ENCODE peak calls at places on chromosomes 4 and X, in five cellular contexts. D is cardiac muscle cell, K is stomach, C is SK-N-SH, A is tibial nerve. T is an unnamed sample.
A peak's percentile ranks its signal among the peaks of the same experiment; 100 is the strongest.

GRCh38 chr4:38136604-38137003 is 176.4 kb downstream of the PTTG2 start:
- DNase-seq in D (no peak), K (no peak), C (no peak), A (no peak), T (no peak)

GRCh38 chr4:13670456-13671150 is 43.1 kb upstream of the BOD1L1 start:
- DNase-seq in D (peak; percentile 63), K (no peak), C (no peak), A (no peak), T (no peak)

GRCh38 chrX:7446815-7447214 is 298.9 kb upstream of the PUDP start:
- DNase-seq in D (no peak), K (no peak), C (no peak), A (no peak), T (no peak)

GRCh38 chrX:74018253-74018652 is 285.7 kb upstream of the ZCCHC13 start:
- DNase-seq in D (no peak), K (no peak), C (no peak), A (no peak), T (no peak)

GRCh38 chrX:132853040-132853439 is 105.4 kb downstream of the HS6ST2 start:
- DNase-seq in D (peak; percentile 54), K (no peak), C (no peak), A (no peak), T (no peak)

GRCh38 chrX:52082578-52082977 is 13.6 kb upstream of the MAGED4B start:
- DNase-seq in D (peak; percentile 14), K (no peak), C (no peak), A (no peak), T (no peak)

GRCh38 chr4:153467154-153467896 is 1.2 kb downstream of the TMEM131L start:
- DNase-seq in D (no peak), K (peak; percentile 84), C (peak; percentile 54), A (no peak), T (no peak)

GRCh38 chrX:131217878-131218486 is 71.1 kb downstream of the IGSF1 start:
- DNase-seq in D (no peak), K (no peak), C (no peak), A (no peak), T (no peak)

GRCh38 chrX:129823115-129823514 is 20.6 kb downstream of the ZDHHC9 start:
- DNase-seq in D (peak; percentile 65), K (peak; percentile 33), C (peak; percentile 52), A (peak; percentile 24), T (no peak)

GRCh38 chrX:6002056-6002455 is 226.6 kb downstream of the NLGN4X start:
- DNase-seq in D (no peak), K (no peak), C (no peak), A (no peak), T (no peak)

GRCh38 chr4:168859888-168860694 is 150.0 kb downstream of the CBR4 start:
- DNase-seq in D (no peak), K (no peak), C (no peak), A (no peak), T (no peak)

GRCh38 chrX:48831136-48831908 is 4.1 kb downstream of the PCSK1N start:
- DNase-seq in D (no peak), K (no peak), C (peak; percentile 12), A (no peak), T (no peak)

DNA sequence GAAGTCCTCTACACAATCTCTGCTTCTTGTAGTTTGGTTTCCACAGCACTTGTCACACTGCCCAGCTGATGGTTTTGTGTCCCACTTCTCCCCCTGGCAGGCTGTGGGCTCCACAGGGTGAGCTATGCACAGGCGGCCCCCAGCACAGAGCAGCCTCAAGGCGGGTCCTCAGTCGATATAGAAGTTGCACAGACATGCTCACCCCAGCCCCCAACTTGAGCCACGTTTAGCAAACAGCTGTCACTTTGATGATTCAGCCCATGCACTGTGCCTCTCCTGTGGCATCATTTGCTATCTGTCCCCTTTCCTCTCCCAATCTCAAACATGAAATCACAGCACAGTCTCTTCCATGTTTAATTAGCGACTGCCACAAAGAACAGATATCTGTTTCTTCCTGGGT is 205.1 kb downstream of the EVC2 start:
- DNase-seq in D (no peak), K (no peak), C (no peak), A (no peak), T (no peak)
- H3K4me1 ChIP-seq in D (no peaks in the 10 kb centered on the region), K (no peaks in the 10 kb centered on the region), C (peaks cover 9% of the 10 kb centered on the region), A (no peaks in the 10 kb centered on the region), T (no peaks in the 10 kb centered on the region)

DNA sequence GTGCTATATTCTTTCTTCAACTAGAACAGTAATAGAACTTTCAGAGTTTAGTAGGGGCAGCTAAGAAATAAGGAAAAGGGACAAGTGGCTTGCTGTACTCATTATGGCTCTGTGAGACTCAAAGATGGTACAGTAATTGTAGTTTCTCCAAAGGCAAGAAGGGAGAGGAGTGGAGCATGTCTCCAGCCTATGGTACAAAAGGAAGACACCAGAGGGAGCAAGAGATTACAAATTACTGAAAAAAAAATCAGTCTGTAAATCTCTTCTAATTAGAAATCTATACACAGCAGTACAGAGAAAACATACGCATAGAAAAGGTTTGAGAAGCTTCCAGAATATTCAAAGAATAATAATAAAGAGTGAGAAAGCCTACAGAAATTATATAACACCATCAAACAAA is 61.4 kb downstream of the KLHL4 start:
- DNase-seq in D (peak; percentile 30), K (no peak), C (no peak), A (no peak), T (no peak)
- TF ChIP-seq CTCF in D (peak; percentile 29), K (no peak), C (peak; percentile 25), A (no peak), T (no peak)

DNA sequence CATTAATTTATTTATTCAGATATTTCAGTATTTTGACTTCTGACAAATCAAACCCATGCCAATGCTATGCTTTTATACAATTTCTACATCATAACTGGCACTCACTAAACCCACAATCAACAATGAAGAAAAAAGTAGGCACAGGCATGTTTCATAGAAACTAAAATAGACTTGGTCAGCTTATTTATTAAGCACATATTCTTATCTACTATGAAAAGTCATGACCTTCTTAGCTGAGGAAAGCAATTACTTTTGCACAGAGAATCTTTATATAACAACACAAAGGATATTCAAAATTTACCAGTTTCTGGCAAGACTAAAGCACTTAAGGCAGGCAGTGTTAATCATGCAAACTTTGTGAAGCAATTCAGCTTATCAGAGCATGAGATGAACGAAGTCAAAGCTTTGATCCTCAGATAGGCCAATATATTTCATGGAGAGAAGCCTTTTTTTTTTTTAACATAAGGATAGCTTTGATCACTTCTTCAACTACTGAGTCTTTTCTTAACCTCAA is 490.6 kb downstream of the INPP4B start:
- DNase-seq in D (no peak), K (no peak), C (no peak), A (no peak), T (no peak)
- H3K4me1 ChIP-seq in D (peaks cover 32% of the 10 kb centered on the region), K (peaks cover 56% of the 10 kb centered on the region), C (no peaks in the 10 kb centered on the region), A (peaks cover 43% of the 10 kb centered on the region), T (peaks cover 23% of the 10 kb centered on the region)

GRCh38 chr4:148426643-148427042 is 15.6 kb downstream of the NR3C2 start:
- DNase-seq in D (no peak), K (no peak), C (no peak), A (no peak), T (no peak)
- TF ChIP-seq CTCF in D (no peak), K (no peak), C (no peak), A (no peak), T (no peak)

GRCh38 chrX:68424719-68425118 is 8.6 kb downstream of the OPHN1 start:
- DNase-seq in D (no peak), K (no peak), C (no peak), A (no peak), T (no peak)

GRCh38 chrX:68429216-68429615 is 4.1 kb downstream of the OPHN1 start:
- DNase-seq in D (peak; percentile 19), K (no peak), C (no peak), A (no peak), T (no peak)

GRCh38 chrX:68431836-68432235 is 1.5 kb downstream of the OPHN1 start:
- DNase-seq in D (no peak), K (no peak), C (no peak), A (no peak), T (no peak)

GRCh38 chrX:68432648-68433047 is 647 bp downstream of the OPHN1 start:
- DNase-seq in D (no peak), K (no peak), C (peak; percentile 23), A (no peak), T (no peak)

GRCh38 chrX:68428431-68428830 is 4.9 kb downstream of the OPHN1 start:
- DNase-seq in D (peak; percentile 20), K (no peak), C (no peak), A (no peak), T (no peak)
- H3K4me1 ChIP-seq in D (no peaks in the 10 kb centered on the region), K (peaks cover 10% of the 10 kb centered on the region), C (peaks cover 3% of the 10 kb centered on the region), A (peaks cover 18% of the 10 kb centered on the region), T (no peaks in the 10 kb centered on the region)

GRCh38 chrX:11531226-11531625 is 134.5 kb downstream of the ARHGAP6 start:
- DNase-seq in D (peak; percentile 49), K (no peak), C (no peak), A (no peak), T (no peak)
- TF ChIP-seq CTCF in D (peak; percentile 35), K (no peak), C (peak; percentile 58), A (no peak), T (peak; percentile 37)

GRCh38 chr4:165668694-165669093 is 204.3 kb upstream of the TLL1 start:
- DNase-seq in D (peak; percentile 68), K (no peak), C (no peak), A (no peak), T (no peak)

GRCh38 chr4:165663411-165663810 is 209.6 kb upstream of the TLL1 start:
- DNase-seq in D (peak; percentile 66), K (no peak), C (no peak), A (no peak), T (no peak)

GRCh38 chr4:165662341-165662740 is 210.7 kb upstream of the TLL1 start:
- DNase-seq in D (peak; percentile 55), K (no peak), C (no peak), A (no peak), T (no peak)

GRCh38 chr4:165666836-165667235 is 206.2 kb upstream of the TLL1 start:
- DNase-seq in D (no peak), K (no peak), C (no peak), A (no peak), T (no peak)
- H3K4me1 ChIP-seq in D (no peaks in the 10 kb centered on the region), K (no peaks in the 10 kb centered on the region), C (no peaks in the 10 kb centered on the region), A (peaks cover 16% of the 10 kb centered on the region), T (no peaks in the 10 kb centered on the region)

GRCh38 chr4:109803924-109804571 is 2.2 kb upstream of the CFI start:
- DNase-seq in D (peak; percentile 68), K (no peak), C (peak; percentile 49), A (no peak), T (no peak)
- TF ChIP-seq CTCF in D (peak; percentile 31), K (no peak), C (peak; percentile 61), A (peak; percentile 24), T (no peak)

GRCh38 chr4:6454112-6454910 is 18.1 kb downstream of the PPP2R2C start:
- DNase-seq in D (no peak), K (no peak), C (no peak), A (no peak), T (no peak)
- H3K4me1 ChIP-seq in D (no peaks in the 10 kb centered on the region), K (no peaks in the 10 kb centered on the region), C (no peaks in the 10 kb centered on the region), A (no peaks in the 10 kb centered on the region), T (no peaks in the 10 kb centered on the region)

T was measured in thoracic aorta.